ENCODE peak calls at places on chromosomes 5 and 9, in five cellular contexts. One of them, this sample, is unnamed.

GRCh38 chr5:83145241-83145640 is 67.9 kb downstream of the XRCC4 start:
- DNase-seq in H4: no peak
- DNase-seq in fibroblast of pulmonary artery: peak
- DNase-seq in head of caudate nucleus: no peak
- DNase-seq in fibroblast of lung: peak
- DNase-seq in this sample: no peak

GRCh38 chr9:36486933-36487481 is 85.7 kb upstream of the MELK start:
- DNase-seq in H4: no peak
- DNase-seq in fibroblast of pulmonary artery: peak
- DNase-seq in head of caudate nucleus: peak
- DNase-seq in fibroblast of lung: peak
- DNase-seq in this sample: no peak

GRCh38 chr9:114033397-114034103 is 44.5 kb downstream of the AMBP start:
- DNase-seq in H4: no peak
- DNase-seq in fibroblast of pulmonary artery: peak
- DNase-seq in head of caudate nucleus: peak
- DNase-seq in fibroblast of lung: peak
- DNase-seq in this sample: peak

GRCh38 chr9:117687532-117687931 is 16.7 kb upstream of the TLR4 start:
- DNase-seq in H4: no peak
- DNase-seq in fibroblast of pulmonary artery: no peak
- DNase-seq in head of caudate nucleus: no peak
- DNase-seq in fibroblast of lung: no peak
- DNase-seq in this sample: no peak

GRCh38 chr9:74431467-74431866 is 65.7 kb upstream of the RORB start:
- DNase-seq in H4: no peak
- DNase-seq in fibroblast of pulmonary artery: no peak
- DNase-seq in head of caudate nucleus: no peak
- DNase-seq in fibroblast of lung: no peak
- DNase-seq in this sample: no peak

GRCh38 chr9:137095664-137096517 is 9.1 kb downstream of the MAN1B1 start:
- DNase-seq in H4: no peak
- DNase-seq in fibroblast of pulmonary artery: no peak
- DNase-seq in head of caudate nucleus: peak
- DNase-seq in fibroblast of lung: no peak
- DNase-seq in this sample: no peak

GRCh38 chr9:82588801-82589200 is 474.1 kb downstream of the RASEF start:
- DNase-seq in H4: no peak
- DNase-seq in fibroblast of pulmonary artery: no peak
- DNase-seq in head of caudate nucleus: no peak
- DNase-seq in fibroblast of lung: no peak
- DNase-seq in this sample: no peak

GRCh38 chr9:78788101-78788500 is 491.2 kb downstream of the PSAT1 start:
- DNase-seq in H4: no peak
- DNase-seq in fibroblast of pulmonary artery: peak
- DNase-seq in head of caudate nucleus: no peak
- DNase-seq in fibroblast of lung: peak
- DNase-seq in this sample: no peak

GRCh38 chr9:38677660-38678303 is 42.2 kb downstream of the FAM240B start:
- DNase-seq in H4: no peak
- DNase-seq in fibroblast of pulmonary artery: no peak
- DNase-seq in head of caudate nucleus: no peak
- DNase-seq in fibroblast of lung: no peak
- DNase-seq in this sample: no peak

GRCh38 chr9:137107312-137107921 is 7.1 kb downstream of the DPP7 start:
- DNase-seq in H4: no peak
- DNase-seq in fibroblast of pulmonary artery: no peak
- DNase-seq in head of caudate nucleus: no peak
- DNase-seq in fibroblast of lung: no peak
- DNase-seq in this sample: no peak

GRCh38 chr9:22257026-22257425 is 189.6 kb upstream of the DMRTA1 start:
- DNase-seq in H4: no peak
- DNase-seq in fibroblast of pulmonary artery: no peak
- DNase-seq in head of caudate nucleus: no peak
- DNase-seq in fibroblast of lung: no peak
- DNase-seq in this sample: no peak

GRCh38 chr5:523658-524441 is 399 bp downstream of the SLC9A3 start:
- DNase-seq in H4: no peak
- DNase-seq in fibroblast of pulmonary artery: no peak
- DNase-seq in head of caudate nucleus: no peak
- DNase-seq in fibroblast of lung: no peak
- DNase-seq in this sample: no peak

GRCh38 chr9:12604154-12604825 is 88.9 kb upstream of the TYRP1 start:
- DNase-seq in H4: peak
- DNase-seq in fibroblast of pulmonary artery: peak
- DNase-seq in head of caudate nucleus: no peak
- DNase-seq in fibroblast of lung: peak
- DNase-seq in this sample: no peak

GRCh38 chr9:113622600-113623400 is 159.3 kb downstream of the RGS3 start:
- DNase-seq in H4: peak
- DNase-seq in fibroblast of pulmonary artery: peak
- DNase-seq in head of caudate nucleus: no peak
- DNase-seq in fibroblast of lung: peak
- DNase-seq in this sample: no peak

GRCh38 chr9:130417602-130418001 is 27.2 kb upstream of the ASS1 start:
- DNase-seq in H4: no peak
- DNase-seq in fibroblast of pulmonary artery: no peak
- DNase-seq in head of caudate nucleus: no peak
- DNase-seq in fibroblast of lung: no peak
- DNase-seq in this sample: no peak

GRCh38 chr5:118891252-118891651 is 97.1 kb downstream of the DTWD2 start:
- DNase-seq in H4: no peak
- DNase-seq in fibroblast of pulmonary artery: no peak
- DNase-seq in head of caudate nucleus: no peak
- DNase-seq in fibroblast of lung: peak
- DNase-seq in this sample: no peak

GRCh38 chr5:10065428-10066000 is 184.2 kb downstream of the ATPSCKMT start:
- DNase-seq in H4: no peak
- DNase-seq in fibroblast of pulmonary artery: no peak
- DNase-seq in head of caudate nucleus: no peak
- DNase-seq in fibroblast of lung: no peak
- DNase-seq in this sample: no peak

GRCh38 chr5:34682926-34683623 is 26.9 kb downstream of the RAI14 start:
- DNase-seq in H4: peak
- DNase-seq in fibroblast of pulmonary artery: peak
- DNase-seq in head of caudate nucleus: no peak
- DNase-seq in fibroblast of lung: peak
- DNase-seq in this sample: no peak

GRCh38 chr9:111897831-111898144 is 1.2 kb downstream of the UGCG start:
- DNase-seq in H4: no peak
- DNase-seq in fibroblast of pulmonary artery: no peak
- DNase-seq in head of caudate nucleus: no peak
- DNase-seq in fibroblast of lung: peak
- DNase-seq in this sample: no peak

GRCh38 chr9:27489087-27489876 is 34.8 kb upstream of the IFNK start:
- DNase-seq in H4: no peak
- DNase-seq in fibroblast of pulmonary artery: no peak
- DNase-seq in head of caudate nucleus: no peak
- DNase-seq in fibroblast of lung: no peak
- DNase-seq in this sample: no peak

GRCh38 chr5:77960863-77961396 is 184.8 kb upstream of the TBCA start:
- DNase-seq in H4: peak
- DNase-seq in fibroblast of pulmonary artery: no peak
- DNase-seq in head of caudate nucleus: no peak
- DNase-seq in fibroblast of lung: no peak
- DNase-seq in this sample: no peak

This sample was measured in cerebellum.